ENCODE peak calls at places on chromosome 21, in nine cellular contexts. U is tibial artery; P is omental fat pad; A is CD4-positive, alpha-beta T cell; K is neural progenitor cell; M is osteocyte; B is RWPE1; Y is NB4; H is MM.1S. C is an unnamed sample.

GRCh38 chr21:43993420-43993934 is 18.6 kb upstream of the TRAPPC10 start:
- DNase-seq in A (no peak), U (no peak), P (no peak), B (no peak), M (no peak), H (no peak), K (no peak), Y (no peak), C (no peak)

GRCh38 chr21:32624726-32625125 is 12.5 kb upstream of the CFAP298 start:
- DNase-seq in Y (no peak), H (peak; percentile 100), B (peak; percentile 51), M (no peak), K (no peak), U (no peak), P (no peak), A (no peak), C (no peak)

GRCh38 chr21:33211732-33212131 is 18.0 kb upstream of the IFNAR2 start:
- DNase-seq in U (no peak), Y (no peak), H (peak; percentile 6), B (no peak), K (no peak), A (no peak), M (no peak), P (no peak), C (no peak)

GRCh38 chr21:39347537-39347936 is 1.4 kb downstream of the HMGN1 start:
- DNase-seq in P (no peak), A (no peak), B (no peak), U (no peak), M (no peak), K (no peak), H (peak; percentile 24), Y (peak; percentile 34), C (no peak)

GRCh38 chr21:32206631-32207030 is 72.2 kb downstream of the MIS18A start:
- DNase-seq in A (no peak), K (no peak), B (no peak), U (no peak), P (no peak), M (peak; percentile 59), Y (no peak), H (no peak), C (no peak)

GRCh38 chr21:38220270-38220737 is 36.5 kb upstream of the KCNJ15 start:
- DNase-seq in Y (no peak), P (no peak), A (no peak), U (no peak), H (no peak), M (no peak), B (no peak), K (no peak), C (no peak)

GRCh38 chr21:33308586-33309490 is 15.9 kb upstream of the IFNAR1 start:
- DNase-seq in B (no peak), P (no peak), A (no peak), M (no peak), H (peak; percentile 99), U (peak; percentile 29), K (no peak), Y (peak; percentile 65), C (no peak)

GRCh38 chr21:32977216-32977615 is 48.5 kb upstream of the OLIG2 start:
- DNase-seq in M (no peak), A (no peak), H (no peak), Y (no peak), U (no peak), K (no peak), B (no peak), P (no peak), C (no peak)

GRCh38 chr21:18608226-18608625 is 204.6 kb upstream of the TMPRSS15 start:
- DNase-seq in M (no peak), A (no peak), P (no peak), K (no peak), B (no peak), H (no peak), U (no peak), Y (no peak), C (no peak)

GRCh38 chr21:34670220-34670961 is 1.6 kb downstream of the CLIC6 start:
- DNase-seq in U (no peak), M (peak; percentile 83), B (no peak), Y (no peak), K (peak; percentile 57), P (no peak), A (no peak), H (no peak), C (peak; percentile 46)

GRCh38 chr21:35503646-35504045 is 454.5 kb upstream of the RUNX1 start:
- DNase-seq in K (peak; percentile 11), A (peak; percentile 47), P (no peak), H (peak; percentile 53), U (no peak), M (no peak), Y (peak; percentile 52), B (no peak), C (no peak)

GRCh38 chr21:16345757-16346156 is 616.0 kb downstream of the USP25 start:
- DNase-seq in H (no peak), M (no peak), A (no peak), K (no peak), P (no peak), U (no peak), B (no peak), Y (no peak), C (no peak)

GRCh38 chr21:35743571-35743970 is 316.8 kb downstream of the SETD4 start:
- DNase-seq in A (no peak), K (no peak), H (no peak), M (no peak), P (no peak), B (peak; percentile 20), Y (no peak), U (no peak), C (no peak)

GRCh38 chr21:41322496-41323382 is 6.1 kb downstream of the FAM3B start:
- DNase-seq in Y (no peak), H (no peak), M (no peak), K (no peak), A (no peak), P (no peak), U (no peak), B (no peak), C (no peak)

GRCh38 chr21:35048183-35048601 is 910 bp downstream of the RUNX1 start:
- DNase-seq in H (peak; percentile 66), B (no peak), P (no peak), K (peak; percentile 41), M (no peak), A (peak; percentile 52), U (no peak), Y (peak; percentile 63), C (no peak)

DNA sequence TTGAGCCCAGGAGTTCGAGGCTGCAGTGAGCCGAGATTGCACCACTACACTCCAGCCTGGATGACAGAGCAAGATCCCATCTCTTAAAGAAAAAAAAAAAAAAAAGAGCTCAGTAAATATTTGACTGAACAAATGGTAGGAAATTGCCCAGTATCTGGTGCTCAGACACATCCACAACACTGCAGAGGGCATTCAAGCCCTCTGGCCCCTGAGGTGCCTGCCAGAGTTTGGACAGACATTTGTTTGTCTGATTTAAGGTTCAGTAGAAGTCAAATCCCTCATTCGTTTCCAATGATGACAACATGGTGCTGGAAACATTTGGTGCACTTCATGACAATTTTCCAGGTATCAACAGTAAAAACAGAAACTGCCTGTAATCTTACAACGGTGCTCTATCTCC is 86.6 kb downstream of the HLCS start:
- DNase-seq in M (no peak), K (no peak), A (no peak), U (no peak), P (no peak), Y (no peak), H (no peak), B (no peak), C (no peak)
- TF ChIP-seq CTCF in M (no peak), K (no peak), A (no peak), U (no peak), P (no peak), Y (no peak), H (no peak), B (no peak), C (no peak)

DNA sequence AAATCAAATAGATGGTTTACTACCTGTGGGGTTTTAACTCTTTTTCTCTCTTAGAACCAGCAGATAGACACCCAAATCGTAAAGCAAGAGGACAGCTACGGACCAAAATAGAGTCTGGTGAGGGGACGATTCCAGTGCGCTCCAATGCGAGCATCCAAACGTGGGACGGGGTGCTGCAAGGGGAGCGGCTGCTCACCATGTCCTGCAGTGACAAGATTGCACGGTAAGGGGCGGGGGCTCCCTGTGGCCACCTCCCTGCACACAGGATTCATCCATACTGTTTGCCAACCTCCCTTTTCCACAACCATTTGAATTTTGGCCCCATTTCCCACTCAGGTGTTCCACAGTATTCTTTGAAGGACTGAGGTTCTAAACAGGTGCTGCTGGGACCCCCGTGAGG is 102.8 kb downstream of the POFUT2 start:
- DNase-seq in Y (no peak), H (no peak), B (no peak), U (no peak), K (no peak), A (no peak), M (no peak), P (no peak), C (no peak)
- TF ChIP-seq CTCF in Y (no peak), H (no peak), B (no peak), U (no peak), K (no peak), A (no peak), M (no peak), P (no peak), C (no peak)

GRCh38 chr21:29298348-29299045 is at the start of gene BACH1:
- DNase-seq in A (peak; percentile 87), M (peak; percentile 97), H (peak; percentile 93), K (peak; percentile 98), P (peak; percentile 57), Y (peak; percentile 93), U (peak; percentile 93), B (peak; percentile 91), C (peak; percentile 93)
- TF ChIP-seq CTCF in A (peak; percentile 18), M (peak; percentile 68), H (peak; percentile 25), K (peak; percentile 49), P (no peak), Y (no peak), U (peak; percentile 20), B (peak; percentile 70), C (no peak)

GRCh38 chr21:42358937-42359336 is 7.4 kb downstream of the TFF1 start:
- DNase-seq in K (no peak), Y (no peak), M (no peak), H (peak; percentile 74), U (no peak), B (no peak), P (no peak), A (no peak), C (no peak)

GRCh38 chr21:42362198-42362597 is 4.1 kb downstream of the TFF1 start:
- DNase-seq in A (no peak), Y (no peak), P (no peak), H (no peak), U (no peak), M (no peak), K (no peak), B (no peak), C (no peak)

GRCh38 chr21:42361286-42361685 is 5.0 kb downstream of the TFF1 start:
- DNase-seq in P (no peak), A (no peak), K (no peak), H (no peak), B (no peak), U (no peak), Y (no peak), M (no peak), C (no peak)

GRCh38 chr21:42358261-42358660 is 7.5 kb upstream of the TFF2 start:
- DNase-seq in K (no peak), H (no peak), U (no peak), B (no peak), M (no peak), P (no peak), A (no peak), Y (no peak), C (no peak)

DNA sequence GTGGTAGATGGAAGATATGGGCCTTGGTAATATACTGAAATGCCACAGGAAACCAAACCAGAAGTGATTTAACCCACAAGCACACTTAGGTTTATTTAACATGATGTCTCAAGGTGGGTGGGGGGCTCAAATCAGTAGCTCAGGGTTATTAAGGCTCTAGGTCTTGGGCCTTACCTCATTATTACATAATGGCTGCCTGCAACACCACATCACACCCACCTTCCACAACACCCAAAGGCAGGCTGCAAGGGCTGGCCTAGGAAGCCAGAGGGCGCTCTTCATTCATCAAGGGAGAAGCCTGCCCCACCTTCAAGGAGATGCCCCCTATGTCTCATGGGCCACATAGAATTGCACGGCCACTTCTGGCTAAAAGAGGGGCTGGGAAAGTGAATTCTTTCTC is 6.0 kb downstream of the TFF1 start:
- DNase-seq in Y (peak; percentile 42), K (no peak), H (no peak), U (no peak), M (no peak), A (no peak), B (no peak), P (no peak), C (no peak)
- TF ChIP-seq CTCF in Y (peak; percentile 39), K (no peak), H (peak; percentile 19), U (no peak), M (no peak), A (no peak), B (no peak), P (no peak), C (no peak)